ENCODE peak calls at places on chromosomes 7 and 10, in eight cellular contexts. One of them, this sample, is unnamed.

GRCh38 chr10:78336402-78336791 is 302.7 kb downstream of the RPS24 start:
- DNase-seq in HepG2: no peak
- DNase-seq in heart right ventricle: no peak
- DNase-seq in endodermal cell: peak; percentile 38
- DNase-seq in PC-3: peak; percentile 41
- DNase-seq in neural progenitor cell: no peak
- DNase-seq in upper lobe of right lung: no peak
- DNase-seq in breast epithelium: peak; percentile 15
- DNase-seq in this sample: no peak

GRCh38 chr7:134690614-134691504 is 44.2 kb downstream of the BPGM start:
- DNase-seq in HepG2: no peak
- DNase-seq in heart right ventricle: no peak
- DNase-seq in endodermal cell: no peak
- DNase-seq in PC-3: no peak
- DNase-seq in neural progenitor cell: no peak
- DNase-seq in upper lobe of right lung: no peak
- DNase-seq in breast epithelium: peak; percentile 71
- DNase-seq in this sample: no peak

GRCh38 chr7:102832694-102833093 is 80.1 kb upstream of the LRRC17 start:
- DNase-seq in HepG2: no peak
- DNase-seq in heart right ventricle: no peak
- DNase-seq in endodermal cell: no peak
- DNase-seq in PC-3: no peak
- DNase-seq in neural progenitor cell: no peak
- DNase-seq in upper lobe of right lung: no peak
- DNase-seq in breast epithelium: no peak
- DNase-seq in this sample: no peak

GRCh38 chr10:79266543-79267312 is 80.5 kb upstream of the PPIF start:
- DNase-seq in HepG2: no peak
- DNase-seq in heart right ventricle: peak; percentile 61
- DNase-seq in endodermal cell: no peak
- DNase-seq in PC-3: peak; percentile 88
- DNase-seq in neural progenitor cell: no peak
- DNase-seq in upper lobe of right lung: peak; percentile 84
- DNase-seq in breast epithelium: no peak
- DNase-seq in this sample: peak; percentile 86

GRCh38 chr10:59625842-59626522 is 83.7 kb downstream of the SLC16A9 start:
- DNase-seq in HepG2: peak; percentile 51
- DNase-seq in heart right ventricle: no peak
- DNase-seq in endodermal cell: peak; percentile 75
- DNase-seq in PC-3: peak; percentile 95
- DNase-seq in neural progenitor cell: peak; percentile 89
- DNase-seq in upper lobe of right lung: no peak
- DNase-seq in breast epithelium: peak; percentile 26
- DNase-seq in this sample: no peak

GRCh38 chr10:6045600-6046457 is 16.3 kb downstream of the IL2RA start:
- DNase-seq in HepG2: no peak
- DNase-seq in heart right ventricle: no peak
- DNase-seq in endodermal cell: peak; percentile 23
- DNase-seq in PC-3: no peak
- DNase-seq in neural progenitor cell: no peak
- DNase-seq in upper lobe of right lung: no peak
- DNase-seq in breast epithelium: no peak
- DNase-seq in this sample: no peak

GRCh38 chr10:35447693-35448407 is 111.5 kb downstream of the CCNY start:
- DNase-seq in HepG2: peak; percentile 86
- DNase-seq in heart right ventricle: no peak
- DNase-seq in endodermal cell: peak; percentile 60
- DNase-seq in PC-3: peak; percentile 91
- DNase-seq in neural progenitor cell: peak; percentile 32
- DNase-seq in upper lobe of right lung: no peak
- DNase-seq in breast epithelium: peak; percentile 57
- DNase-seq in this sample: no peak

GRCh38 chr10:57785546-57785945 is 482.1 kb downstream of the IPMK start:
- DNase-seq in HepG2: no peak
- DNase-seq in heart right ventricle: no peak
- DNase-seq in endodermal cell: no peak
- DNase-seq in PC-3: peak; percentile 89
- DNase-seq in neural progenitor cell: no peak
- DNase-seq in upper lobe of right lung: no peak
- DNase-seq in breast epithelium: no peak
- DNase-seq in this sample: no peak

GRCh38 chr7:44079221-44080021 is 2.9 kb downstream of the POLM start:
- DNase-seq in HepG2: no peak
- DNase-seq in heart right ventricle: no peak
- DNase-seq in endodermal cell: no peak
- DNase-seq in PC-3: no peak
- DNase-seq in neural progenitor cell: no peak
- DNase-seq in upper lobe of right lung: no peak
- DNase-seq in breast epithelium: no peak
- DNase-seq in this sample: no peak
- H3K36me3 ChIP-seq in HepG2: peaks cover 6% of the 10 kb centered on the region
- H3K36me3 ChIP-seq in heart right ventricle: no peaks in the 10 kb centered on the region
- H3K36me3 ChIP-seq in endodermal cell: peaks cover 24% of the 10 kb centered on the region
- H3K36me3 ChIP-seq in PC-3: peaks cover 13% of the 10 kb centered on the region
- H3K36me3 ChIP-seq in neural progenitor cell: no peaks in the 10 kb centered on the region
- H3K36me3 ChIP-seq in upper lobe of right lung: peaks cover 63% of the 10 kb centered on the region
- H3K36me3 ChIP-seq in breast epithelium: no peaks in the 10 kb centered on the region
- H3K36me3 ChIP-seq in this sample: peaks cover 60% of the 10 kb centered on the region

DNA sequence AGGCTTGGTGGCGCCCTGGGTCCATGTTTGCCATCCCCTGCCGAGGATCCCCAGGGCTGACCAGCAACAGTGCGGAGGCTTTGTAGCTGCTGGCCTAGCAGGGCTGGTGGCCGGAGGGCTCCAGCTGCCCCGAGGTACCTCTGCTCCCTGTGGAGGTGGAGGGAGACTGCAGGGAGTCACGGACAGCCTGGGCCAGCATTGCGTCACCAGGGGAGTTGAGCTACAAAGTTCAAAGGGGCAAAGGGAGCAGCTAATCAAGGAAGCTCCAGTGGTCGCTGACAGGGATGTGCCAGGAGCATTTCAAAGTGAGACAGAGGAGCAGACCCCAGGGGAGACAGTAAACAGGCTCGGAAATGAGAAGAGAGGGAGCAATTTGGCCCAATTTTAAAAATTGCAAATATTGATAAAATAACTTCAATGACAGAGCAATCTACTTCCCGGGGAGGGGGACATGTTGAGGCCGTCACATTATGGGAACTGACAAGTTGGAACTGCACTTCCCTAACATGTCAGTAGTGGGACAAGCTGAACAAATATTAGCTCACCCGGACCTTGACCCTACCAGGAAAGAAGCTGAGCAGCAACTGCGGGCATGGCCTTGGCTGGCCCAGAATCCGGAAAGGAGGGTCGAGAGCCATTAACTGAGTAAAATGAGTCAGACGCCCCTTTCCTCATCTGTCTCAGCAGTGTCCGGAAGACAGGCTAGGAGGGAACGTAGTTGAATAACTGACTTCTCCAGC is 39.4 kb downstream of the BTBD16 start:
- DNase-seq in HepG2: peak; percentile 98
- DNase-seq in heart right ventricle: no peak
- DNase-seq in endodermal cell: peak; percentile 70
- DNase-seq in PC-3: peak; percentile 33
- DNase-seq in neural progenitor cell: no peak
- DNase-seq in upper lobe of right lung: no peak
- DNase-seq in breast epithelium: no peak
- DNase-seq in this sample: no peak
- TF ChIP-seq CTCF in HepG2: peak; percentile 85
- TF ChIP-seq CTCF in heart right ventricle: no peak
- TF ChIP-seq CTCF in endodermal cell: no peak
- TF ChIP-seq CTCF in PC-3: no peak
- TF ChIP-seq CTCF in neural progenitor cell: no peak
- TF ChIP-seq CTCF in upper lobe of right lung: no peak
- TF ChIP-seq CTCF in breast epithelium: no peak
- TF ChIP-seq CTCF in this sample: no peak

GRCh38 chr7:115271332-115272235 is 349.7 kb downstream of the MDFIC start:
- DNase-seq in HepG2: no peak
- DNase-seq in heart right ventricle: no peak
- DNase-seq in endodermal cell: no peak
- DNase-seq in PC-3: no peak
- DNase-seq in neural progenitor cell: no peak
- DNase-seq in upper lobe of right lung: no peak
- DNase-seq in breast epithelium: no peak
- DNase-seq in this sample: no peak

GRCh38 chr7:115276791-115277190 is 354.9 kb downstream of the MDFIC start:
- DNase-seq in HepG2: no peak
- DNase-seq in heart right ventricle: no peak
- DNase-seq in endodermal cell: no peak
- DNase-seq in PC-3: no peak
- DNase-seq in neural progenitor cell: no peak
- DNase-seq in upper lobe of right lung: no peak
- DNase-seq in breast epithelium: no peak
- DNase-seq in this sample: no peak
- H3K27ac ChIP-seq in HepG2: no peak overlapping the region
- H3K27ac ChIP-seq in heart right ventricle: no peak overlapping the region
- H3K27ac ChIP-seq in endodermal cell: no peak overlapping the region
- H3K27ac ChIP-seq in PC-3: no peak overlapping the region
- H3K27ac ChIP-seq in neural progenitor cell: no peak overlapping the region
- H3K27ac ChIP-seq in upper lobe of right lung: no peak overlapping the region
- H3K27ac ChIP-seq in breast epithelium: no peak overlapping the region
- H3K27ac ChIP-seq in this sample: no peak overlapping the region

GRCh38 chr7:5755704-5756131 is 25.7 kb downstream of the RNF216 start:
- DNase-seq in HepG2: no peak
- DNase-seq in heart right ventricle: no peak
- DNase-seq in endodermal cell: no peak
- DNase-seq in PC-3: no peak
- DNase-seq in neural progenitor cell: no peak
- DNase-seq in upper lobe of right lung: no peak
- DNase-seq in breast epithelium: no peak
- DNase-seq in this sample: no peak

GRCh38 chr7:5752663-5753062 is 28.8 kb downstream of the RNF216 start:
- DNase-seq in HepG2: no peak
- DNase-seq in heart right ventricle: no peak
- DNase-seq in endodermal cell: no peak
- DNase-seq in PC-3: no peak
- DNase-seq in neural progenitor cell: no peak
- DNase-seq in upper lobe of right lung: no peak
- DNase-seq in breast epithelium: no peak
- DNase-seq in this sample: no peak

GRCh38 chr7:5758753-5759330 is 22.6 kb downstream of the RNF216 start:
- DNase-seq in HepG2: no peak
- DNase-seq in heart right ventricle: no peak
- DNase-seq in endodermal cell: no peak
- DNase-seq in PC-3: no peak
- DNase-seq in neural progenitor cell: no peak
- DNase-seq in upper lobe of right lung: no peak
- DNase-seq in breast epithelium: no peak
- DNase-seq in this sample: no peak

GRCh38 chr7:5758286-5758685 is 23.2 kb downstream of the RNF216 start:
- DNase-seq in HepG2: no peak
- DNase-seq in heart right ventricle: no peak
- DNase-seq in endodermal cell: no peak
- DNase-seq in PC-3: no peak
- DNase-seq in neural progenitor cell: no peak
- DNase-seq in upper lobe of right lung: no peak
- DNase-seq in breast epithelium: no peak
- DNase-seq in this sample: no peak

GRCh38 chr7:5754981-5755599 is 26.4 kb downstream of the RNF216 start:
- DNase-seq in HepG2: no peak
- DNase-seq in heart right ventricle: no peak
- DNase-seq in endodermal cell: no peak
- DNase-seq in PC-3: no peak
- DNase-seq in neural progenitor cell: no peak
- DNase-seq in upper lobe of right lung: no peak
- DNase-seq in breast epithelium: no peak
- DNase-seq in this sample: no peak
- H3K36me3 ChIP-seq in HepG2: peaks cover 8% of the 10 kb centered on the region
- H3K36me3 ChIP-seq in heart right ventricle: no peaks in the 10 kb centered on the region
- H3K36me3 ChIP-seq in endodermal cell: peaks cover 74% of the 10 kb centered on the region
- H3K36me3 ChIP-seq in PC-3: peaks cover 34% of the 10 kb centered on the region
- H3K36me3 ChIP-seq in neural progenitor cell: peaks cover 6% of the 10 kb centered on the region
- H3K36me3 ChIP-seq in upper lobe of right lung: peaks cover 46% of the 10 kb centered on the region
- H3K36me3 ChIP-seq in breast epithelium: no peaks in the 10 kb centered on the region
- H3K36me3 ChIP-seq in this sample: peaks cover 12% of the 10 kb centered on the region

This sample was measured in ascending aorta.